ENCODE peak calls at places on chromosomes 4 and X, in six cellular contexts. P, R, B, C, J and U are unnamed samples.

GRCh38 chr4:143140696-143141095 is 44.0 kb upstream of the USP38 start:
- DNase-seq in P (no peak), R (no peak), B (no peak), C (no peak), J (no peak), U (no peak)

GRCh38 chrX:28586891-28587635 is at the start of gene IL1RAPL1:
- DNase-seq in P (peak; percentile 77), R (no peak), B (no peak), C (peak; percentile 28), J (no peak), U (peak; percentile 72)

GRCh38 chr4:159002950-159003349 is 99.9 kb upstream of the RAPGEF2 start:
- DNase-seq in P (peak; percentile 93), R (no peak), B (no peak), C (no peak), J (no peak), U (peak; percentile 72)

GRCh38 chr4:156388826-156389225 is 435.2 kb upstream of the CTSO start:
- DNase-seq in P (peak; percentile 57), R (no peak), B (peak; percentile 6), C (no peak), J (no peak), U (no peak)

GRCh38 chr4:53574528-53574927 is 16.8 kb downstream of the LNX1 start:
- DNase-seq in P (no peak), R (no peak), B (no peak), C (no peak), J (no peak), U (no peak)

GRCh38 chr4:102824398-102824797 is 3.0 kb downstream of the UBE2D3 start:
- DNase-seq in P (no peak), R (no peak), B (no peak), C (no peak), J (no peak), U (no peak)

GRCh38 chrX:45767021-45767491 is 566.4 kb upstream of the DIPK2B start:
- DNase-seq in P (peak; percentile 64), R (no peak), B (no peak), C (no peak), J (no peak), U (peak; percentile 34)

GRCh38 chrX:15343075-15343476 is 7.8 kb upstream of the PIGA start:
- DNase-seq in P (peak; percentile 51), R (no peak), B (no peak), C (no peak), J (no peak), U (no peak)

GRCh38 chr4:2574058-2574457 is 37.6 kb downstream of the FAM193A start:
- DNase-seq in P (no peak), R (no peak), B (no peak), C (no peak), J (no peak), U (no peak)

GRCh38 chrX:18353931-18354368 is 538 bp downstream of the SCML2 start:
- DNase-seq in P (no peak), R (no peak), B (peak; percentile 17), C (peak; percentile 12), J (no peak), U (no peak)

GRCh38 chrX:155718964-155719586 is 106.3 kb upstream of the TMLHE start:
- DNase-seq in P (no peak), R (no peak), B (no peak), C (no peak), J (no peak), U (no peak)

GRCh38 chrX:30577362-30577961 is at the start of gene TASL:
- DNase-seq in P (no peak), R (no peak), B (peak; percentile 33), C (no peak), J (no peak), U (no peak)

GRCh38 chr4:94577136-94577535 is 125.4 kb downstream of the PDLIM5 start:
- DNase-seq in P (peak; percentile 77), R (no peak), B (no peak), C (no peak), J (peak; percentile 52), U (peak; percentile 5)

GRCh38 chrX:65932173-65933084 is 107.5 kb downstream of the VSIG4 start:
- DNase-seq in P (no peak), R (no peak), B (peak; percentile 0), C (no peak), J (no peak), U (peak; percentile 9)

GRCh38 chr4:26032572-26033320 is 118.7 kb downstream of the SMIM20 start:
- DNase-seq in P (peak; percentile 93), R (no peak), B (peak; percentile 22), C (no peak), J (no peak), U (no peak)

GRCh38 chrX:149469406-149469805 is 35.7 kb downstream of the IDS start:
- DNase-seq in P (no peak), R (no peak), B (no peak), C (no peak), J (no peak), U (no peak)

GRCh38 chr4:73068496-73069337 is 799 bp downstream of the COX18 start:
- DNase-seq in P (peak; percentile 48), R (no peak), B (peak; percentile 9), C (peak; percentile 7), J (no peak), U (no peak)

GRCh38 chr4:121822047-121822446 is 1.6 kb downstream of the CCNA2 start:
- DNase-seq in P (no peak), R (no peak), B (no peak), C (no peak), J (no peak), U (no peak)

GRCh38 chr4:31148990-31149389 is 428.8 kb downstream of the PCDH7 start:
- DNase-seq in P (no peak), R (no peak), B (no peak), C (no peak), J (no peak), U (no peak)

GRCh38 chr4:66590488-66591215 is 920.4 kb upstream of the EPHA5 start:
- DNase-seq in P (peak; percentile 60), R (no peak), B (no peak), C (no peak), J (no peak), U (no peak)

GRCh38 chr4:124940387-124940786 is 227.9 kb upstream of the ANKRD50 start:
- DNase-seq in P (peak; percentile 98), R (no peak), B (peak; percentile 65), C (peak; percentile 28), J (no peak), U (peak; percentile 76)

GRCh38 chrX:9352683-9353430 is 112.0 kb upstream of the TBL1X start:
- DNase-seq in P (peak; percentile 66), R (no peak), B (no peak), C (no peak), J (no peak), U (peak; percentile 61)

GRCh38 chr4:184817494-184818215 is 8.1 kb downstream of the ACSL1 start:
- DNase-seq in P (peak; percentile 36), R (no peak), B (no peak), C (no peak), J (no peak), U (no peak)

GRCh38 chr4:126715067-126715466 is 917.7 kb upstream of the INTU start:
- DNase-seq in P (no peak), R (no peak), B (no peak), C (no peak), J (no peak), U (no peak)

GRCh38 chr4:145734576-145735329 is 54.8 kb downstream of the C4orf51 start:
- DNase-seq in P (peak; percentile 98), R (no peak), B (peak; percentile 93), C (peak; percentile 79), J (no peak), U (peak; percentile 93)

GRCh38 chr4:118816538-118817177 is 19.3 kb downstream of the SEC24D start:
- DNase-seq in P (peak; percentile 79), R (no peak), B (no peak), C (peak; percentile 45), J (no peak), U (no peak)

GRCh38 chr4:118354913-118355312 is 2.1 kb upstream of the PRSS12 start:
- DNase-seq in P (no peak), R (no peak), B (no peak), C (no peak), J (no peak), U (no peak)

GRCh38 chrX:19592952-19593351 is 77.6 kb upstream of the MAP3K15 start:
- DNase-seq in P (no peak), R (no peak), B (no peak), C (no peak), J (no peak), U (no peak)

GRCh38 chr4:124435276-124435675 is 277.3 kb downstream of the ANKRD50 start:
- DNase-seq in P (peak; percentile 28), R (no peak), B (no peak), C (no peak), J (no peak), U (no peak)

GRCh38 chr4:39637572-39638357 is 900 bp downstream of the SMIM14 start:
- DNase-seq in P (peak; percentile 77), R (no peak), B (peak; percentile 70), C (peak; percentile 53), J (peak; percentile 53), U (peak; percentile 42)

GRCh38 chrX:55142206-55142918 is 53.5 kb downstream of the PAGE2 start:
- DNase-seq in P (no peak), R (no peak), B (no peak), C (no peak), J (no peak), U (no peak)

GRCh38 chr4:27357283-27357682 is 496.6 kb downstream of the STIM2 start:
- DNase-seq in P (peak; percentile 1), R (no peak), B (no peak), C (no peak), J (no peak), U (peak; percentile 27)

GRCh38 chrX:2696698-2697215 is 5.7 kb downstream of the CD99 start:
- DNase-seq in P (peak; percentile 92), R (no peak), B (peak; percentile 79), C (peak; percentile 77), J (no peak), U (peak; percentile 86)

GRCh38 chr4:67909910-67910905 is 26.4 kb upstream of the TMPRSS11D start:
- DNase-seq in P (peak; percentile 41), R (no peak), B (no peak), C (no peak), J (no peak), U (no peak)